ENCODE peak calls at places on chromosomes 3 and 15, in nine cellular contexts. W, G, N, P, A, L, U, I and E are unnamed samples.

GRCh38 chr15:74391604-74392401 is 24.4 kb upstream of the CYP11A1 start:
- DNase-seq in W (no peak), G (no peak), N (no peak), P (no peak), A (no peak), L (no peak), U (no peak), I (no peak), E (no peak)

GRCh38 chr15:99106417-99107220 is 1.7 kb downstream of the SYNM start:
- DNase-seq in W (no peak), G (no peak), N (no peak), P (no peak), A (peak), L (peak), U (peak), I (no peak), E (no peak)

GRCh38 chr3:190369701-190370295 is 18.2 kb upstream of the CLDN16 start:
- DNase-seq in W (no peak), G (no peak), N (no peak), P (no peak), A (no peak), L (no peak), U (no peak), I (no peak), E (no peak)

GRCh38 chr3:151227438-151228290 is 24.6 kb upstream of the GPR171 start:
- DNase-seq in W (peak), G (peak), N (no peak), P (peak), A (peak), L (peak), U (peak), I (peak), E (peak)

GRCh38 chr15:60374628-60375081 is 23.1 kb downstream of the ANXA2 start:
- DNase-seq in W (peak), G (peak), N (peak), P (no peak), A (no peak), L (no peak), U (no peak), I (no peak), E (no peak)

GRCh38 chr3:1616715-1617114 is 482.0 kb upstream of the CNTN4 start:
- DNase-seq in W (no peak), G (no peak), N (no peak), P (no peak), A (no peak), L (no peak), U (no peak), I (no peak), E (no peak)

GRCh38 chr3:146124141-146124801 is 36.7 kb downstream of the PLOD2 start:
- DNase-seq in W (no peak), G (no peak), N (no peak), P (no peak), A (no peak), L (no peak), U (no peak), I (no peak), E (no peak)

GRCh38 chr15:92029767-92030166 is 176.3 kb downstream of the SLCO3A1 start:
- DNase-seq in W (no peak), G (no peak), N (no peak), P (no peak), A (no peak), L (no peak), U (peak), I (no peak), E (no peak)

GRCh38 chr3:137191133-137191923 is 233.5 kb downstream of the IL20RB start:
- DNase-seq in W (no peak), G (no peak), N (no peak), P (no peak), A (no peak), L (no peak), U (no peak), I (no peak), E (no peak)

GRCh38 chr3:120608506-120608905 is 12.4 kb downstream of the NDUFB4 start:
- DNase-seq in W (no peak), G (no peak), N (no peak), P (no peak), A (no peak), L (no peak), U (no peak), I (no peak), E (no peak)

GRCh38 chr3:105899528-105899927 is 30.7 kb upstream of the CBLB start:
- DNase-seq in W (no peak), G (no peak), N (no peak), P (no peak), A (no peak), L (no peak), U (no peak), I (no peak), E (no peak)

GRCh38 chr15:68158046-68158628 is 47.0 kb downstream of the CALML4 start:
- DNase-seq in W (no peak), G (no peak), N (no peak), P (no peak), A (no peak), L (no peak), U (no peak), I (no peak), E (no peak)

GRCh38 chr3:1380926-1381646 is 288.3 kb downstream of the CNTN6 start:
- DNase-seq in W (no peak), G (no peak), N (no peak), P (peak), A (no peak), L (no peak), U (no peak), I (no peak), E (no peak)

GRCh38 chr15:45640610-45641009 is 5.8 kb downstream of the SQOR start:
- DNase-seq in W (no peak), G (peak), N (no peak), P (no peak), A (no peak), L (no peak), U (peak), I (no peak), E (no peak)

GRCh38 chr3:149377408-149378111 is at the start of gene TM4SF1:
- DNase-seq in W (no peak), G (peak), N (peak), P (no peak), A (no peak), L (no peak), U (peak), I (no peak), E (no peak)

GRCh38 chr15:56038015-56038414 is 44.6 kb upstream of the NEDD4 start:
- DNase-seq in W (no peak), G (no peak), N (no peak), P (no peak), A (peak), L (peak), U (no peak), I (no peak), E (no peak)

GRCh38 chr3:14725015-14725431 is 50.1 kb downstream of the C3orf20 start:
- DNase-seq in W (peak), G (no peak), N (no peak), P (no peak), A (no peak), L (no peak), U (no peak), I (no peak), E (no peak)

GRCh38 chr3:5800965-5801364 is 613.5 kb downstream of the EDEM1 start:
- DNase-seq in W (no peak), G (no peak), N (no peak), P (no peak), A (no peak), L (no peak), U (no peak), I (no peak), E (no peak)

GRCh38 chr15:91568036-91568435 is 285.5 kb upstream of the SLCO3A1 start:
- DNase-seq in W (no peak), G (no peak), N (no peak), P (no peak), A (no peak), L (no peak), U (no peak), I (no peak), E (no peak)

GRCh38 chr15:62026707-62027565 is 33.3 kb downstream of the VPS13C start:
- DNase-seq in W (no peak), G (no peak), N (no peak), P (no peak), A (no peak), L (no peak), U (no peak), I (no peak), E (no peak)

GRCh38 chr15:47383102-47383501 is 334.2 kb upstream of the SEMA6D start:
- DNase-seq in W (no peak), G (no peak), N (no peak), P (no peak), A (no peak), L (no peak), U (no peak), I (no peak), E (no peak)

GRCh38 chr3:138429665-138430064 is 4.8 kb upstream of the ESYT3 start:
- DNase-seq in W (no peak), G (no peak), N (no peak), P (no peak), A (no peak), L (no peak), U (no peak), I (no peak), E (no peak)

GRCh38 chr3:155232605-155233004 is 60.9 kb downstream of the STRIT1 start:
- DNase-seq in W (peak), G (no peak), N (no peak), P (peak), A (no peak), L (no peak), U (peak), I (no peak), E (no peak)

GRCh38 chr3:144585408-144585807 is 613.8 kb downstream of the DIPK2A start:
- DNase-seq in W (no peak), G (no peak), N (no peak), P (peak), A (no peak), L (no peak), U (no peak), I (no peak), E (no peak)

GRCh38 chr15:89632563-89633430 is 22.5 kb downstream of the KIF7 start:
- DNase-seq in W (no peak), G (no peak), N (no peak), P (no peak), A (no peak), L (no peak), U (peak), I (no peak), E (no peak)

GRCh38 chr15:38254065-38254883 is 1.6 kb downstream of the SPRED1 start:
- DNase-seq in W (no peak), G (peak), N (no peak), P (peak), A (peak), L (peak), U (no peak), I (no peak), E (no peak)

GRCh38 chr3:42979044-42979962 is at the start of gene GASK1A:
- DNase-seq in W (no peak), G (no peak), N (no peak), P (no peak), A (peak), L (no peak), U (peak), I (peak), E (peak)

GRCh38 chr3:195106418-195106906 is 164.5 kb downstream of the XXYLT1 start:
- DNase-seq in W (no peak), G (peak), N (peak), P (peak), A (peak), L (peak), U (peak), I (peak), E (peak)

GRCh38 chr3:142087676-142088075 is 61.7 kb downstream of the TFDP2 start:
- DNase-seq in W (no peak), G (no peak), N (no peak), P (no peak), A (no peak), L (no peak), U (no peak), I (no peak), E (no peak)

GRCh38 chr3:94063497-94064119 is 747 bp downstream of the NSUN3 start:
- DNase-seq in W (no peak), G (no peak), N (no peak), P (peak), A (no peak), L (no peak), U (no peak), I (no peak), E (no peak)